ENCODE peak calls at places on chromosomes 3 and 15, in eight cellular contexts. P is spleen, A is GM23338, D is K562, J is suprapubic skin, S is stomach, T is HCT116, O is esophagus muscularis mucosa. N is an unnamed sample. For H3K36me3, the result is how much of the 10 kb centered on the place peaks cover.

GRCh38 chr15:83153288-83153687 is 45.8 kb downstream of the TM6SF1 start:
- DNase-seq in P (no peak), A (no peak), D (no peak), J (no peak), S (no peak), T (no peak), O (no peak), N (no peak)

GRCh38 chr3:57048052-57048671 is 12.3 kb upstream of the SPATA12 start:
- DNase-seq in P (peak), A (no peak), D (peak), J (peak), S (no peak), T (no peak), O (no peak), N (no peak)

GRCh38 chr3:38834110-38834509 is 18.1 kb upstream of the SCN10A start:
- DNase-seq in P (peak), A (peak), D (peak), J (no peak), S (no peak), T (peak), O (peak), N (no peak)

GRCh38 chr3:145716519-145716918 is 444.5 kb downstream of the PLOD2 start:
- DNase-seq in P (no peak), A (no peak), D (no peak), J (no peak), S (no peak), T (no peak), O (no peak), N (no peak)

GRCh38 chr15:90184119-90184785 is 16.9 kb upstream of the SEMA4B start:
- DNase-seq in P (peak), A (peak), D (peak), J (peak), S (peak), T (peak), O (no peak), N (peak)

GRCh38 chr15:94131875-94132274 is 99.5 kb upstream of the MCTP2 start:
- DNase-seq in P (no peak), A (no peak), D (no peak), J (no peak), S (no peak), T (no peak), O (no peak), N (no peak)

GRCh38 chr3:125207507-125207906 is 5.0 kb downstream of the SLC12A8 start:
- DNase-seq in P (no peak), A (no peak), D (no peak), J (no peak), S (no peak), T (no peak), O (no peak), N (no peak)

GRCh38 chr15:55917881-55918296 is 75.5 kb downstream of the NEDD4 start:
- DNase-seq in P (no peak), A (peak), D (peak), J (no peak), S (peak), T (peak), O (no peak), N (no peak)

GRCh38 chr3:188283347-188283746 is 129.4 kb downstream of the LPP start:
- DNase-seq in P (no peak), A (no peak), D (no peak), J (no peak), S (no peak), T (no peak), O (no peak), N (no peak)

GRCh38 chr15:63057454-63058335 is 15.1 kb downstream of the TPM1 start:
- DNase-seq in P (no peak), A (no peak), D (no peak), J (no peak), S (no peak), T (no peak), O (no peak), N (no peak)
- TF ChIP-seq POLR2AphosphoS5 in P (no peak), A (peak), D (no peak), J (no peak), S (no peak), T (no peak), O (no peak), N (no peak)

GRCh38 chr15:64426845-64427465 is 33.4 kb upstream of the ZNF609 start:
- DNase-seq in P (no peak), A (peak), D (no peak), J (no peak), S (no peak), T (peak), O (no peak), N (no peak)
- H3K36me3 ChIP-seq in P (half or more), A (under half), D (under half), J (half or more), S (half or more), T (under half), O (half or more), N (under half)

GRCh38 chr3:194938845-194939531 is 253.3 kb downstream of the FAM43A start:
- DNase-seq in P (no peak), A (no peak), D (no peak), J (no peak), S (no peak), T (no peak), O (peak), N (no peak)
- TF ChIP-seq POLR2AphosphoS5 in P (no peak), A (no peak), D (no peak), J (no peak), S (peak), T (no peak), O (peak), N (no peak)

DNA sequence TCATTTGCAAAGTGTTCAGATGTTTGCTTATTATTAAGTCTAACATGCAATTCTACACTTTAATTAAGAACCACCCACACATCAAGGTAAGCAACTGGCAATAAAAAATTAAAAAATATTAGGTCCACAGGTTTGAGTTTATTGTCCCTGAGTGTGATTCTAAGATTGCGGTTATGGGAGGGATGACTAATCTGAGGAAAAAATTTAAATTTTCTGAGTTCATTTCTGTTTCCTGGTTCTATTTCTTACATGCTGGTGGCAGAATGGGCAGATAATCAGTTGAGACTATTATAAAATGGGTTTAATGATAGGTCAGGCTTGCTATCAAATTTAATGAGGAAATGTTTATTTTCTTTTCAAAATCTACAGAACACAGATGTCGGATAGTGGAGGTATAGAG is 105.9 kb downstream of the TP63 start:
- DNase-seq in P (no peak), A (no peak), D (no peak), J (no peak), S (no peak), T (no peak), O (no peak), N (no peak)
- H3K36me3 ChIP-seq in P (under half), A (under half), D (under half), J (under half), S (under half), T (under half), O (under half), N (under half)

DNA sequence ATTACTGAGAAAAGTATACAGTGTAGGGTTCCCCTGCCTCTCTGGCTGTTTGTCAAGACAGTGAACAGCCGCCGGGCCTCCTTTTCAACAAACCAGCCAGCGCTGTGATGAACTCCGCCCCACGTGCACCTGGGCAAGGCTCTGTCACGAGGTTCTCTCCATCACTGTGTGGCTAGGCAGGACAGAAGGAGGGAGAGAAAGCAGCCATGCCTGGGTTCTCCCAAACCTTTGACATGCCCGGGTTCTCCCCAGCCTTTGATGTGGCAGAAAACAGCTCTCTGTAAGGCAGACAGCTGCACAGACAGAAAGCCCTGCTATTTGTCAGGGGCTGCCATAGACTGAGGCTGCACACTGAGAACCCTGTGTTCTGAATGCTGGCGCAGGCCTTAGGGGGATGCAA is 101.4 kb upstream of the TRPM1 start:
- DNase-seq in P (no peak), A (no peak), D (no peak), J (no peak), S (no peak), T (no peak), O (no peak), N (no peak)
- TF ChIP-seq POLR2AphosphoS5 in P (no peak), A (no peak), D (no peak), J (no peak), S (no peak), T (no peak), O (no peak), N (no peak)

GRCh38 chr15:39885099-39885777 is 34.8 kb downstream of the GPR176 start:
- DNase-seq in P (no peak), A (no peak), D (no peak), J (no peak), S (no peak), T (no peak), O (no peak), N (no peak)
- H3K36me3 ChIP-seq in P (under half), A (under half), D (under half), J (under half), S (under half), T (under half), O (under half), N (under half)

GRCh38 chr3:156151824-156152428 is 31.5 kb downstream of the KCNAB1 start:
- DNase-seq in P (peak), A (peak), D (peak), J (peak), S (peak), T (peak), O (peak), N (peak)

GRCh38 chr3:156148946-156149348 is 28.6 kb downstream of the KCNAB1 start:
- DNase-seq in P (no peak), A (no peak), D (peak), J (no peak), S (no peak), T (no peak), O (peak), N (no peak)

GRCh38 chr3:156148345-156148945 is 28.1 kb downstream of the KCNAB1 start:
- DNase-seq in P (no peak), A (no peak), D (no peak), J (no peak), S (no peak), T (no peak), O (peak), N (no peak)

GRCh38 chr3:156150434-156151066 is 30.2 kb downstream of the KCNAB1 start:
- DNase-seq in P (no peak), A (peak), D (peak), J (no peak), S (peak), T (peak), O (peak), N (no peak)

GRCh38 chr3:156149781-156150375 is 29.5 kb downstream of the KCNAB1 start:
- DNase-seq in P (no peak), A (no peak), D (no peak), J (no peak), S (no peak), T (no peak), O (peak), N (no peak)
- TF ChIP-seq POLR2AphosphoS5 in P (no peak), A (no peak), D (no peak), J (no peak), S (no peak), T (no peak), O (no peak), N (no peak)

GRCh38 chr3:127819086-127819485 is 3.2 kb downstream of the MGLL start:
- DNase-seq in P (no peak), A (no peak), D (no peak), J (no peak), S (no peak), T (no peak), O (no peak), N (no peak)

GRCh38 chr3:127817331-127817821 is 4.9 kb downstream of the MGLL start:
- DNase-seq in P (no peak), A (no peak), D (no peak), J (no peak), S (no peak), T (peak), O (no peak), N (no peak)

GRCh38 chr3:127815001-127815400 is 7.3 kb downstream of the MGLL start:
- DNase-seq in P (no peak), A (no peak), D (no peak), J (no peak), S (no peak), T (no peak), O (no peak), N (no peak)

GRCh38 chr3:127815641-127816605 is 6.4 kb downstream of the MGLL start:
- DNase-seq in P (no peak), A (no peak), D (no peak), J (no peak), S (peak), T (no peak), O (no peak), N (no peak)

GRCh38 chr3:127816783-127817182 is 5.5 kb downstream of the MGLL start:
- DNase-seq in P (no peak), A (no peak), D (no peak), J (no peak), S (no peak), T (no peak), O (no peak), N (peak)
- H3K36me3 ChIP-seq in P (half or more), A (under half), D (under half), J (under half), S (under half), T (under half), O (under half), N (under half)

GRCh38 chr3:147298511-147298982 is 107.8 kb downstream of the ZIC4 start:
- DNase-seq in P (no peak), A (peak), D (no peak), J (no peak), S (no peak), T (no peak), O (no peak), N (no peak)
- TF ChIP-seq POLR2AphosphoS5 in P (no peak), A (no peak), D (no peak), J (no peak), S (no peak), T (no peak), O (peak), N (no peak)

N was measured in breast epithelium.